ENCODE peak calls at places on chromosome 14, in four cellular contexts. C is HCT116, Q is endothelial cell of umbilical vein, K is K562. V is an unnamed sample.

GRCh38 chr14:54681819-54682261 is 114.9 kb downstream of the SAMD4A start:
- DNase-seq in C (no peak), Q (peak; percentile 45), K (no peak), V (no peak)

GRCh38 chr14:91068642-91069041 is 8.2 kb upstream of the RPS6KA5 start:
- DNase-seq in C (no peak), Q (no peak), K (no peak), V (no peak)

GRCh38 chr14:74608959-74609611 is 3.0 kb downstream of the LTBP2 start:
- DNase-seq in C (peak; percentile 79), Q (peak; percentile 89), K (peak; percentile 46), V (peak; percentile 86)

GRCh38 chr14:71142375-71143038 is 235.2 kb downstream of the PCNX1 start:
- DNase-seq in C (no peak), Q (peak; percentile 27), K (no peak), V (no peak)

GRCh38 chr14:58488550-58488949 is 61.0 kb downstream of the KIAA0586 start:
- DNase-seq in C (no peak), Q (peak; percentile 46), K (no peak), V (peak; percentile 9)

GRCh38 chr14:91854327-91854934 is 12.9 kb downstream of the TC2N start:
- DNase-seq in C (no peak), Q (no peak), K (no peak), V (no peak)

GRCh38 chr14:91796622-91797347 is 64.9 kb upstream of the CATSPERB start:
- DNase-seq in C (no peak), Q (no peak), K (no peak), V (no peak)

GRCh38 chr14:34930591-34931069 is 52.2 kb upstream of the SRP54 start:
- DNase-seq in C (no peak), Q (peak; percentile 29), K (no peak), V (no peak)

GRCh38 chr14:99809376-99809775 is 16.2 kb downstream of the EML1 start:
- DNase-seq in C (no peak), Q (no peak), K (no peak), V (no peak)

GRCh38 chr14:100786131-100786530 is 39.8 kb upstream of the MEG3 start:
- DNase-seq in C (no peak), Q (no peak), K (no peak), V (no peak)

GRCh38 chr14:59333668-59334067 is 131.5 kb downstream of the GPR135 start:
- DNase-seq in C (no peak), Q (peak; percentile 81), K (no peak), V (no peak)

GRCh38 chr14:25048170-25049126 is 1.5 kb downstream of the STXBP6 start:
- DNase-seq in C (no peak), Q (no peak), K (peak; percentile 7), V (peak; percentile 30)

GRCh38 chr14:64549805-64550538 is at the start of gene PPP1R36:
- DNase-seq in C (no peak), Q (no peak), K (no peak), V (peak; percentile 84)

GRCh38 chr14:94394594-94395305 is 6.3 kb upstream of the SERPINA1 start:
- DNase-seq in C (no peak), Q (no peak), K (no peak), V (no peak)

GRCh38 chr14:96151242-96151641 is 53.4 kb upstream of the BDKRB2 start:
- DNase-seq in C (no peak), Q (no peak), K (no peak), V (no peak)

GRCh38 chr14:70652871-70653270 is 11.2 kb downstream of the TTC9 start:
- DNase-seq in C (no peak), Q (no peak), K (no peak), V (no peak)

GRCh38 chr14:77892890-77893484 is 93.1 kb downstream of the ADCK1 start:
- DNase-seq in C (no peak), Q (no peak), K (no peak), V (no peak)

GRCh38 chr14:33671556-33671955 is 279.3 kb downstream of the EGLN3 start:
- DNase-seq in C (no peak), Q (peak; percentile 16), K (no peak), V (no peak)

GRCh38 chr14:63941023-63941422 is 88.2 kb downstream of the SYNE2 start:
- DNase-seq in C (no peak), Q (no peak), K (no peak), V (no peak)

GRCh38 chr14:98932436-98933325 is 339.3 kb downstream of the BCL11B start:
- DNase-seq in C (no peak), Q (no peak), K (no peak), V (no peak)

GRCh38 chr14:100147181-100147631 is 12.2 kb downstream of the DEGS2 start:
- DNase-seq in C (no peak), Q (no peak), K (no peak), V (no peak)

GRCh38 chr14:51862839-51863235 is 2.4 kb downstream of the GNG2 start:
- DNase-seq in C (no peak), Q (no peak), K (no peak), V (no peak)

GRCh38 chr14:71231521-71232393 is 324.5 kb downstream of the PCNX1 start:
- DNase-seq in C (no peak), Q (no peak), K (peak; percentile 11), V (peak; percentile 18)

GRCh38 chr14:56482306-56482705 is 97.3 kb upstream of the TMEM260 start:
- DNase-seq in C (peak; percentile 28), Q (peak; percentile 16), K (peak; percentile 11), V (peak; percentile 86)

GRCh38 chr14:29805415-29806123 is 122.1 kb downstream of the PRKD1 start:
- DNase-seq in C (no peak), Q (peak; percentile 65), K (no peak), V (no peak)

GRCh38 chr14:33457021-33457420 is 493.9 kb downstream of the EGLN3 start:
- DNase-seq in C (no peak), Q (no peak), K (no peak), V (no peak)

GRCh38 chr14:70451874-70452273 is at the start of gene ADAM21:
- DNase-seq in C (no peak), Q (no peak), K (no peak), V (no peak)

GRCh38 chr14:57831981-57832380 is 33.9 kb downstream of the SLC35F4 start:
- DNase-seq in C (no peak), Q (no peak), K (no peak), V (peak; percentile 74)

GRCh38 chr14:20429801-20430669 is 5.9 kb downstream of the KLHL33 start:
- DNase-seq in C (no peak), Q (no peak), K (peak; percentile 47), V (no peak)

GRCh38 chr14:37622231-37622923 is 26.9 kb downstream of the TTC6 start:
- DNase-seq in C (no peak), Q (peak; percentile 47), K (no peak), V (peak; percentile 86)

GRCh38 chr14:51521764-51522163 is 129.9 kb upstream of the FRMD6 start:
- DNase-seq in C (no peak), Q (no peak), K (no peak), V (no peak)

GRCh38 chr14:21382886-21383847 is 652 bp downstream of the SUPT16H start:
- DNase-seq in C (no peak), Q (peak; percentile 59), K (peak; percentile 49), V (peak; percentile 57)

GRCh38 chr14:20873370-20874177 is 17.6 kb upstream of the RNASE3 start:
- DNase-seq in C (peak; percentile 79), Q (peak; percentile 73), K (peak; percentile 44), V (peak; percentile 97)

GRCh38 chr14:53515264-53515663 is 362.1 kb upstream of the DDHD1 start:
- DNase-seq in C (no peak), Q (no peak), K (no peak), V (no peak)

GRCh38 chr14:91395466-91395865 is 22.2 kb downstream of the CCDC88C start:
- DNase-seq in C (no peak), Q (no peak), K (no peak), V (no peak)

GRCh38 chr14:28879571-28879970 is 113.0 kb downstream of the FOXG1 start:
- DNase-seq in C (no peak), Q (no peak), K (no peak), V (peak; percentile 19)

GRCh38 chr14:64266206-64266605 is 28.0 kb downstream of the ESR2 start:
- DNase-seq in C (no peak), Q (peak; percentile 10), K (no peak), V (no peak)

GRCh38 chr14:100065161-100065871 is at the start of gene EVL:
- DNase-seq in C (no peak), Q (peak; percentile 34), K (no peak), V (no peak)

GRCh38 chr14:23941230-23941629 is 12.3 kb upstream of the DHRS4 start:
- DNase-seq in C (no peak), Q (no peak), K (no peak), V (no peak)

GRCh38 chr14:39268393-39268792 is 34.7 kb downstream of the MIA2 start:
- DNase-seq in C (no peak), Q (no peak), K (no peak), V (no peak)

GRCh38 chr14:102603293-102603907 is 11.0 kb downstream of the RCOR1 start:
- DNase-seq in C (no peak), Q (no peak), K (no peak), V (no peak)
- H3K4me2 ChIP-seq in C (no peak overlapping the region), Q (no peak overlapping the region), K (no peak overlapping the region), V (no peak overlapping the region)

DNA sequence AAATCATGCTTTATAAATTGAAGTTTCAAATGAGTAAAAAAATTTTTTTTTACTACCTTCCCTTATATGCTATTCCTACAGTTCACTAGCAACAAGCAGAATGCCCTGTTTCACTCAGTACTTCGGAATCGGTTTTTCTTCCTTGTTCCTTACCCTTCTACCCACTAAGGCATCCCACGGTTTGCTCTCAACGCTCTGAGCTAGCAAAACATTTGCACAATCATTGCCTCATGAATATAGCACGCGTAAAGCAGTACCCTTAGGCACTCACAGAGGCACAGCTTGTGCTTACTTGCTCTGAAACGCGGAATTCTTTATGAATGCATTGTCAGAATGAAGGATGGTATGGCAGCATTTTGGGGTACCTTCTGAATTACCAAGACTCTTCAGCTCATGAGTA is 45.0 kb downstream of the PPP1R13B start:
- DNase-seq in C (no peak), Q (no peak), K (no peak), V (no peak)
- TF ChIP-seq POLR2AphosphoS5 in C (no peak), Q (no peak), K (no peak), V (no peak)

GRCh38 chr14:85437143-85437542 is 92.8 kb upstream of the FLRT2 start:
- DNase-seq in C (no peak), Q (peak; percentile 54), K (no peak), V (no peak)
- H3K4me2 ChIP-seq in C (no peak overlapping the region), Q (no peak overlapping the region), K (no peak overlapping the region), V (no peak overlapping the region)

GRCh38 chr14:93184391-93185332 is at the start of the genes LYSET and MOAP1:
- DNase-seq in C (no peak), Q (peak; percentile 88), K (peak; percentile 87), V (peak; percentile 94)
- TF ChIP-seq POLR2AphosphoS5 in C (peak; percentile 88), Q (peak; percentile 83), K (no peak), V (peak; percentile 90)

GRCh38 chr14:61326847-61327246 is 5.5 kb downstream of the PRKCH start:
- DNase-seq in C (no peak), Q (peak; percentile 97), K (no peak), V (peak; percentile 53)
- H3K4me2 ChIP-seq in C (peak overlapping the region; percentile 31), Q (peak overlapping the region; percentile 96), K (no peak overlapping the region), V (no peak overlapping the region)

GRCh38 chr14:67928375-67928774 is 108.8 kb downstream of the RAD51B start:
- DNase-seq in C (no peak), Q (no peak), K (no peak), V (peak; percentile 82)
- TF ChIP-seq POLR2AphosphoS5 in C (no peak), Q (no peak), K (no peak), V (no peak)

DNA sequence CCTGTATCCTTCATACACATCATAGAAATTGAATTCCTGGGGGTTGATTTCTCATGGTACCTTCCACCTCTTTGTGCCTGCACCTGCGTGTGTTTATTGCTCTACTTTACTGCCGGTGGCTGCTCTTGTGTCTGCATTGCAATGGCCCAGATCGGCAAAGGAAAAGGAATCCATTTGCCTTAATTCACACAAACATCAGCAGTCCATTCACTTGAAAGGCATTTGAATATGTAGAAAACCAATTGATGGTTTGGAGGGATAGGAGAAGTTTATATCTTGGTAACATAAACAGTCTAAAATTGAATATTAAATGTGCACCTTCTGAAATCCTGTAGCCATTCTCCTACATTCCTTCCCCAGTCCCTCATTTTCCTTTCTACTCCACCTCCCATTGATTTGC is 74.0 kb downstream of the SNAPC1 start:
- DNase-seq in C (no peak), Q (no peak), K (no peak), V (peak; percentile 36)
- H3K4me2 ChIP-seq in C (no peak overlapping the region), Q (no peak overlapping the region), K (no peak overlapping the region), V (no peak overlapping the region)

V was measured in GM23338.